ENCODE peak calls at places on chromosomes 3 and 15, in six cellular contexts. D, J, B, H, W and L are unnamed samples.

GRCh38 chr15:46365612-46366011 is 730.8 kb downstream of the SQOR start:
- DNase-seq in D (no peak), J (no peak), B (peak; percentile 2), H (no peak), W (no peak), L (no peak)

GRCh38 chr3:183548262-183548769 is 7.2 kb downstream of the KLHL6 start:
- DNase-seq in D (no peak), J (no peak), B (peak; percentile 75), H (peak; percentile 66), W (no peak), L (no peak)

GRCh38 chr15:85872125-85872524 is 77.4 kb upstream of the KLHL25 start:
- DNase-seq in D (no peak), J (no peak), B (no peak), H (no peak), W (no peak), L (no peak)

GRCh38 chr15:58292761-58293175 is 139.0 kb upstream of the LIPC start:
- DNase-seq in D (no peak), J (no peak), B (no peak), H (no peak), W (no peak), L (no peak)

GRCh38 chr15:65254237-65254820 is 32.4 kb downstream of the PARP16 start:
- DNase-seq in D (no peak), J (no peak), B (peak; percentile 19), H (peak; percentile 71), W (no peak), L (no peak)

GRCh38 chr3:35383719-35384555 is 255.4 kb upstream of the ARPP21 start:
- DNase-seq in D (no peak), J (no peak), B (peak; percentile 39), H (no peak), W (no peak), L (no peak)

GRCh38 chr15:68774120-68774519 is 46.6 kb downstream of the ANP32A start:
- DNase-seq in D (no peak), J (no peak), B (no peak), H (no peak), W (no peak), L (no peak)

GRCh38 chr3:54685213-54685612 is 242.6 kb downstream of the LRTM1 start:
- DNase-seq in D (no peak), J (no peak), B (no peak), H (no peak), W (no peak), L (no peak)

GRCh38 chr3:13600950-13601691 is 52.2 kb downstream of the FBLN2 start:
- DNase-seq in D (no peak), J (no peak), B (peak; percentile 53), H (no peak), W (no peak), L (no peak)

GRCh38 chr15:88649286-88649733 is 10.5 kb downstream of the ISG20 start:
- DNase-seq in D (peak; percentile 83), J (peak; percentile 53), B (peak; percentile 68), H (no peak), W (no peak), L (peak; percentile 51)

GRCh38 chr3:683770-684169 is 409.1 kb upstream of the CNTN6 start:
- DNase-seq in D (no peak), J (no peak), B (no peak), H (no peak), W (no peak), L (no peak)

GRCh38 chr3:35648347-35648746 is 9.0 kb downstream of the ARPP21 start:
- DNase-seq in D (no peak), J (no peak), B (peak; percentile 63), H (no peak), W (no peak), L (peak; percentile 50)

GRCh38 chr15:50687302-50687902 is 805 bp upstream of the TRPM7 start:
- DNase-seq in D (no peak), J (no peak), B (no peak), H (no peak), W (no peak), L (no peak)

GRCh38 chr3:150545419-150546225 is 674 bp downstream of the SERP1 start:
- DNase-seq in D (no peak), J (peak; percentile 33), B (peak; percentile 50), H (peak; percentile 3), W (peak; percentile 47), L (no peak)

GRCh38 chr3:53818221-53819162 is 27.7 kb downstream of the CHDH start:
- DNase-seq in D (no peak), J (no peak), B (no peak), H (no peak), W (no peak), L (no peak)

GRCh38 chr15:74320358-74321247 is 46.8 kb downstream of the CYP11A1 start:
- DNase-seq in D (peak; percentile 16), J (no peak), B (peak; percentile 81), H (no peak), W (peak; percentile 90), L (no peak)

GRCh38 chr3:10839167-10839566 is 23.1 kb downstream of the SLC6A11 start:
- DNase-seq in D (no peak), J (no peak), B (no peak), H (no peak), W (no peak), L (no peak)

GRCh38 chr15:91853968-91854943 is 748 bp downstream of the SLCO3A1 start:
- DNase-seq in D (no peak), J (peak; percentile 18), B (peak; percentile 71), H (peak; percentile 43), W (peak; percentile 52), L (no peak)

GRCh38 chr3:103818800-103819199 is 1384.0 kb downstream of the ZPLD1 start:
- DNase-seq in D (no peak), J (no peak), B (no peak), H (peak; percentile 24), W (no peak), L (no peak)

GRCh38 chr3:33602829-33603228 is 115.2 kb downstream of the CLASP2 start:
- DNase-seq in D (no peak), J (no peak), B (no peak), H (no peak), W (no peak), L (no peak)

GRCh38 chr3:5197470-5198312 is 10.2 kb downstream of the EDEM1 start:
- DNase-seq in D (peak; percentile 37), J (no peak), B (peak; percentile 83), H (no peak), W (no peak), L (no peak)

GRCh38 chr15:65408370-65409283 is 14.1 kb downstream of the IGDCC4 start:
- DNase-seq in D (no peak), J (no peak), B (no peak), H (no peak), W (no peak), L (no peak)

GRCh38 chr3:98172621-98173020 is 6.1 kb downstream of the OR5H15 start:
- DNase-seq in D (no peak), J (no peak), B (no peak), H (no peak), W (peak; percentile 15), L (no peak)

GRCh38 chr3:55482496-55483195 is 4.5 kb downstream of the WNT5A start:
- DNase-seq in D (no peak), J (no peak), B (peak; percentile 84), H (peak; percentile 37), W (no peak), L (no peak)